ENCODE peak calls at places on chromosomes 11 and 22, in ten cellular contexts. X is stimulated activated CD4-positive, alpha-beta T cell treated with anti-CD3 and anti-CD28 coated beads, TNF-alpha, amount 100 ng/mL, for 1 hour; V is LoVo; Q is AG10803; T is CD4-positive, alpha-beta T cell; A is HT1080; J is right lobe of liver; K is Kasumi-1; G is CD4-positive, alpha-beta memory T cell; I is lung. U is an unnamed sample.

GRCh38 chr11:67563354-67564114 is 20.1 kb upstream of the GSTP1 start:
- DNase-seq in G (no peak), I (no peak), T (no peak), X (no peak), V (peak), A (peak), Q (peak), J (no peak), K (no peak), U (peak)

GRCh38 chr11:23520226-23520960 is 660.1 kb upstream of the CCDC179 start:
- DNase-seq in X (no peak), Q (no peak), T (no peak), J (no peak), G (no peak), I (no peak), V (no peak), A (no peak), K (no peak), U (no peak)

GRCh38 chr11:9862981-9863380 is 199.1 kb downstream of the SWAP70 start:
- DNase-seq in K (no peak), I (no peak), J (no peak), T (no peak), V (no peak), Q (peak), X (no peak), G (no peak), A (peak), U (no peak)

GRCh38 chr22:19038728-19039447 is 83.3 kb downstream of the DGCR2 start:
- DNase-seq in X (no peak), G (no peak), V (no peak), Q (no peak), K (no peak), T (no peak), A (no peak), I (no peak), J (peak), U (no peak)

GRCh38 chr11:34926101-34926830 is 9.8 kb downstream of the PDHX start:
- DNase-seq in J (no peak), V (peak), X (no peak), A (peak), Q (peak), I (no peak), K (peak), T (no peak), G (peak), U (no peak)

GRCh38 chr11:44727373-44728084 is 767 bp downstream of the TSPAN18 start:
- DNase-seq in K (peak), A (peak), X (peak), J (peak), V (peak), G (peak), Q (peak), I (peak), T (peak), U (no peak)

GRCh38 chr11:70539360-70540095 is 141.2 kb downstream of the CTTN start:
- DNase-seq in V (no peak), G (no peak), I (no peak), Q (no peak), X (no peak), J (peak), K (no peak), A (no peak), T (no peak), U (no peak)

GRCh38 chr22:23042179-23042578 is 28.1 kb upstream of the GNAZ start:
- DNase-seq in A (no peak), I (no peak), G (no peak), Q (no peak), V (no peak), J (no peak), T (no peak), K (no peak), X (no peak), U (no peak)

GRCh38 chr11:19725379-19726079 is 12.9 kb downstream of the NAV2 start:
- DNase-seq in A (no peak), V (no peak), I (peak), J (no peak), K (no peak), Q (no peak), T (no peak), X (no peak), G (no peak), U (no peak)

GRCh38 chr11:13003726-13004493 is 5.2 kb upstream of the RASSF10 start:
- DNase-seq in V (no peak), X (no peak), K (no peak), I (no peak), G (no peak), T (no peak), Q (no peak), A (peak), J (no peak), U (no peak)

GRCh38 chr11:117417342-117417741 is 89.7 kb downstream of the CEP164 start:
- DNase-seq in T (no peak), I (no peak), A (no peak), G (no peak), Q (no peak), V (no peak), K (no peak), J (no peak), X (no peak), U (no peak)

GRCh38 chr22:21761086-21761485 is 25.5 kb upstream of the YPEL1 start:
- DNase-seq in A (no peak), K (no peak), J (no peak), Q (no peak), T (no peak), X (no peak), G (no peak), V (no peak), I (no peak), U (no peak)

GRCh38 chr11:134585666-134586285 is 173.7 kb upstream of the B3GAT1 start:
- DNase-seq in J (no peak), Q (no peak), I (peak), T (no peak), G (no peak), A (no peak), V (no peak), X (no peak), K (no peak), U (no peak)

GRCh38 chr22:38756631-38757463 is 1.0 kb upstream of the SUN2 start:
- DNase-seq in I (no peak), G (no peak), Q (no peak), K (peak), V (no peak), X (no peak), J (no peak), A (no peak), T (no peak), U (no peak)

GRCh38 chr11:1269957-1270356 is 39.5 kb downstream of the TOLLIP start:
- DNase-seq in A (no peak), Q (no peak), I (no peak), G (no peak), V (no peak), J (peak), K (no peak), T (no peak), X (no peak), U (no peak)

GRCh38 chr22:19663286-19663815 is 51.0 kb upstream of the SEPTIN5 start:
- DNase-seq in K (no peak), J (no peak), G (no peak), I (no peak), T (no peak), V (peak), Q (peak), X (no peak), A (peak), U (peak)

GRCh38 chr22:50569896-50570535 is 7.3 kb upstream of the SYCE3 start:
- DNase-seq in T (no peak), I (no peak), X (no peak), Q (no peak), G (no peak), J (no peak), A (no peak), K (no peak), V (no peak), U (no peak)

GRCh38 chr22:21450858-21451331 is 16.3 kb upstream of the TMEM191C start:
- DNase-seq in G (no peak), T (no peak), X (no peak), A (no peak), I (no peak), V (no peak), J (no peak), K (no peak), Q (no peak), U (no peak)

GRCh38 chr22:37703906-37704305 is 7.1 kb downstream of the TRIOBP start:
- DNase-seq in A (no peak), J (no peak), K (no peak), G (no peak), V (no peak), Q (no peak), I (no peak), T (no peak), X (no peak), U (no peak)

GRCh38 chr11:46106530-46107407 is 14.5 kb downstream of the PHF21A start:
- DNase-seq in G (no peak), V (no peak), J (no peak), X (no peak), K (peak), T (no peak), I (no peak), A (no peak), Q (peak), U (no peak)

GRCh38 chr22:18056161-18056666 is 21.6 kb upstream of the PEX26 start:
- DNase-seq in I (no peak), G (no peak), V (no peak), K (no peak), T (no peak), A (peak), Q (peak), J (no peak), X (no peak), U (no peak)

GRCh38 chr11:1442163-1442562 is 44.4 kb downstream of the MOB2 start:
- DNase-seq in T (no peak), V (no peak), Q (no peak), K (no peak), I (no peak), J (no peak), X (no peak), G (no peak), A (no peak), U (no peak)

GRCh38 chr11:10139656-10140055 is 154.4 kb downstream of the SBF2 start:
- DNase-seq in A (peak), I (no peak), V (peak), J (no peak), T (no peak), G (no peak), K (no peak), Q (peak), X (no peak), U (peak)

GRCh38 chr11:61002598-61002997 is 31.1 kb downstream of the CD6 start:
- DNase-seq in T (no peak), K (no peak), Q (no peak), I (no peak), A (no peak), X (no peak), V (no peak), G (no peak), J (peak), U (no peak)

GRCh38 chr11:59174664-59175033 is 2.7 kb downstream of the DTX4 start:
- DNase-seq in K (no peak), V (peak), T (no peak), I (peak), Q (no peak), G (no peak), A (peak), J (peak), X (no peak), U (no peak)

GRCh38 chr11:123544631-123545375 is 109.6 kb downstream of the SCN3B start:
- DNase-seq in K (no peak), T (no peak), J (no peak), I (no peak), V (no peak), A (no peak), X (no peak), G (no peak), Q (no peak), U (no peak)

GRCh38 chr22:32590556-32590955 is 115.9 kb downstream of the FBXO7 start:
- DNase-seq in V (no peak), A (peak), Q (peak), K (no peak), I (no peak), J (no peak), G (no peak), T (no peak), X (no peak), U (no peak)

GRCh38 chr22:36653316-36653715 is 50.2 kb downstream of the CACNG2 start:
- DNase-seq in X (no peak), G (no peak), I (no peak), Q (no peak), V (no peak), K (no peak), T (no peak), J (no peak), A (no peak), U (no peak)

GRCh38 chr22:30239421-30240405 is 6.8 kb downstream of the LIF start:
- DNase-seq in J (no peak), I (no peak), G (no peak), X (no peak), K (no peak), V (no peak), A (no peak), T (no peak), Q (no peak), U (no peak)

GRCh38 chr11:46391578-46392420 is at the start of gene CHRM4:
- DNase-seq in J (no peak), T (no peak), G (no peak), A (peak), I (no peak), Q (no peak), X (no peak), K (no peak), V (peak), U (no peak)

GRCh38 chr11:96328395-96329010 is 14.5 kb downstream of the MAML2 start:
- DNase-seq in T (no peak), J (no peak), Q (no peak), K (no peak), I (no peak), A (peak), V (no peak), X (no peak), G (no peak), U (no peak)

GRCh38 chr22:24107668-24108067 is 73.6 kb upstream of the SUSD2 start:
- DNase-seq in A (peak), X (no peak), V (no peak), J (peak), G (no peak), I (peak), K (no peak), Q (peak), T (no peak), U (peak)

GRCh38 chr11:134503104-134503503 is 91.1 kb upstream of the B3GAT1 start:
- DNase-seq in J (peak), V (no peak), K (no peak), A (no peak), G (no peak), X (no peak), Q (no peak), I (no peak), T (no peak), U (no peak)

U was measured in glomerular endothelial cell.